ENCODE peak calls at places on chromosomes 12 and 14, in four cellular contexts. S is A549, O is adrenal gland, U is cardiac muscle cell. B is an unnamed sample.

GRCh38 chr12:90257927-90258624 is 549.4 kb upstream of the ATP2B1 start:
- DNase-seq in S (no peak), U (no peak), O (no peak), B (no peak)

GRCh38 chr12:123734268-123734667 is 22.1 kb downstream of the ATP6V0A2 start:
- DNase-seq in O (no peak), U (no peak), S (no peak), B (no peak)

GRCh38 chr12:52874573-52875435 is 26.0 kb upstream of the KRT78 start:
- DNase-seq in O (no peak), S (no peak), U (no peak), B (no peak)

GRCh38 chr14:101134851-101135486 is 231.4 kb upstream of the RTL1 start:
- DNase-seq in U (no peak), O (no peak), S (no peak), B (no peak)

GRCh38 chr14:38290601-38291190 is 34.8 kb upstream of the CLEC14A start:
- DNase-seq in S (no peak), O (no peak), U (peak), B (peak)

GRCh38 chr12:89306827-89307498 is 45.3 kb downstream of the DUSP6 start:
- DNase-seq in U (no peak), S (no peak), O (no peak), B (no peak)

GRCh38 chr12:43964966-43965365 is 129.1 kb downstream of the TMEM117 start:
- DNase-seq in S (peak), O (no peak), U (peak), B (peak)

GRCh38 chr12:127888948-127889347 is 378.0 kb upstream of the TMEM132C start:
- DNase-seq in O (peak), S (no peak), U (no peak), B (no peak)

GRCh38 chr12:115229517-115229916 is 545.5 kb upstream of the TBX3 start:
- DNase-seq in U (no peak), S (no peak), O (no peak), B (no peak)

GRCh38 chr14:100694579-100695422 is 31.9 kb upstream of the DLK1 start:
- DNase-seq in O (peak), U (no peak), S (no peak), B (no peak)

GRCh38 chr12:94875525-94875924 is 128.0 kb downstream of the NDUFA12 start:
- DNase-seq in U (peak), S (peak), O (no peak), B (peak)

GRCh38 chr12:27427824-27428223 is 18.7 kb upstream of the SMCO2 start:
- DNase-seq in S (no peak), U (no peak), O (no peak), B (no peak)

GRCh38 chr12:94676011-94676709 is 25.8 kb upstream of the TMCC3 start:
- DNase-seq in S (no peak), O (peak), U (peak), B (no peak)

GRCh38 chr14:70585221-70585620 is 15.2 kb downstream of the MED6 start:
- DNase-seq in S (peak), O (no peak), U (peak), B (no peak)

GRCh38 chr12:46752396-46752795 is 73.4 kb downstream of the SLC38A4 start:
- DNase-seq in S (no peak), U (no peak), O (no peak), B (no peak)

GRCh38 chr12:65891219-65891618 is 66.9 kb downstream of the HMGA2 start:
- DNase-seq in S (no peak), O (no peak), U (no peak), B (peak)
- H3K4me3 ChIP-seq in S (no peak), O (no peak), U (no peak), B (no peak)

DNA sequence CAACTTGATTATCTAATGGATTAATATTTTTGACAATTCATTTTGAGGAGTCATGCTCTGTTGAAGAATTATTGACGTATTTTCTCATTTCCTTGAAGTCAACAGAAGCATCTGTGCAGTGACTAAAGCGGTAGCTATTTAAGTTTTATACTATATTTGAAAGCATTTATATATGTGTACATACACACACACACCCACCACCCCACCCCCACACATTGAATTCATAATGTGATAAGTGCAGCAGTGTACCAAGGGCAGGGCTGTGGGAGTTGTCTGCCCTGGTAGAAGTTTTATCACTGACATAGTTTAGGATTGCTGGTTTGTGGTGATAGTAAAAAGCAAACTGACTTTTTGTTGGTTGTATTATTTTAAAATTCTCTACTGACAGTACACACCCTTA is 39.1 kb downstream of the GAS2L3 start:
- DNase-seq in U (no peak), O (no peak), S (no peak), B (no peak)
- H3K4me3 ChIP-seq in U (no peak), O (no peak), S (no peak), B (no peak)

DNA sequence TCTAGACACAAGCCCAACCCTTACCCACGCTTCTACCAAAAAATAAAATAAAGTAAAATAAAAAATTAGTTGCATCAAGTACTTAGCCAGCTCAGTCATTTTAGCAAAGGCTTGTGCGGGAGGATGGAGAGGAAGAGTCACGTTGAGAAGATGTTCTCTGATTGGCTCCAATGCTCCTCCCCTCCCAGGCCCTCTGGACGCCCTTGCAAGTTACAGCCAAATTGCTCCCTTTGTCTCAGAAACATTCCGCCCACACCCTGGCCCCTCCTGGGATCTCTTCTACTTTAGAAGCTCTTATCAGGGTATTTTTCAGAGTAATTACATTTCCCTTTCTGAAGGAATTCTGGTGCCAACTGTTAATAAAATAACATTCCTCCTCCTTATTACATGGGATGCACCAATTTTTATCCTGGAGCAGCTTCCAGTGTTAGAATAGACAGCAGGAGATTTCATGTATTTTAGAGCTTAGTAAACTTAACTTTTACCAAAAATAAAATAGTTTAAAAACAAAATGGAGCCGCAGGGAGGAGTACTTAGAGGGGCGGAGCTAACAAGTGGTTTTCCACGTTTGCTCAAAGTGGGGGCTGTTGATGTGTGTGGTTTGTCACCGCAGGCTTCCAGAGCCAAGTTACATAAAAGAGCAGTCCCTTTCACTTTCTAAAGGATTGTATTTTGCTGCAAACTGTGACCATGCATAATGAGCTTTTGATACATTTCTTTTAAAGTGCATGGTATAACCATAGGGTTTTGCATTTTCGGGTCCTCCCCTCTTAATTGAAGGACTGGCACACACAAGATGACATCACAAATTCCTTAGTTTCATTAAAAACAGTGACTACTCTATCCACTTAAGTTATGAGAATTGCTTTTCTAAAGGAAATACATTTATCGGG is 71.7 kb upstream of the RAP1B start:
- DNase-seq in O (peak), S (no peak), U (peak), B (peak)
- H3K4me3 ChIP-seq in O (peak), S (no peak), U (no peak), B (no peak)

GRCh38 chr12:131829351-131829794 is 1.2 kb downstream of the MMP17 start:
- DNase-seq in S (peak), U (peak), O (no peak), B (no peak)
- H3K4me3 ChIP-seq in S (peak), U (peak), O (peak), B (peak)

GRCh38 chr14:105026789-105027563 is 6.1 kb upstream of the CDCA4 start:
- DNase-seq in U (no peak), S (peak), O (no peak), B (peak)
- H3K4me3 ChIP-seq in U (no peak), S (no peak), O (no peak), B (no peak)

GRCh38 chr12:11631288-11631687 is 18.2 kb upstream of the ETV6 start:
- DNase-seq in O (no peak), U (no peak), S (no peak), B (no peak)

GRCh38 chr12:11633968-11634367 is 15.5 kb upstream of the ETV6 start:
- DNase-seq in U (no peak), O (no peak), S (no peak), B (peak)

GRCh38 chr12:11638271-11638916 is 11.1 kb upstream of the ETV6 start:
- DNase-seq in U (no peak), O (no peak), S (no peak), B (no peak)

GRCh38 chr12:11639463-11639862 is 10.0 kb upstream of the ETV6 start:
- DNase-seq in O (no peak), S (no peak), U (no peak), B (no peak)

GRCh38 chr12:11635341-11635740 is 14.1 kb upstream of the ETV6 start:
- DNase-seq in U (no peak), O (no peak), S (no peak), B (no peak)
- H3K4me3 ChIP-seq in U (no peak), O (no peak), S (no peak), B (no peak)

GRCh38 chr12:102939059-102939458 is 18.4 kb upstream of the ASCL1 start:
- DNase-seq in S (no peak), U (no peak), O (no peak), B (no peak)
- H3K4me3 ChIP-seq in S (no peak), U (no peak), O (no peak), B (no peak)

DNA sequence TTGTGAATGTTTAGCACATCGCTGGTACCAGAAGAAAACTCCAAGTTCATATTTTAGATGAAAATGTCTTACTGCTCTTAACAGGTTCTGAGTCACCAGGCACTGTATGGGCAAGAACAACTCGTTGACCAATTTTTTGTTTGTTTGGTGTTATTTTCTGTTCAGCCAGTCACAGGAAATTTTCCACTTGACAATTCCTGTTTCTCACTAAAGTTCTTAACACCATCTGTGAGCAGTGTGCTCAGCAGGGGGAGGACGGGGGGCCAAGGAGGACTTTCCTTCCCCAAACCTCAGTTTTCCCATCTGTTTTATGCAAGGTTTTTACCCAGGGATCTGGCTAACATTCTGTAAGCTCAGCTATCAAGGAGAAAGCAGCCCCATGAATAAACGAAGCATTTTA is 3.0 kb downstream of the NUAK1 start:
- DNase-seq in S (peak), O (no peak), U (peak), B (no peak)
- H3K4me3 ChIP-seq in S (peak), O (peak), U (no peak), B (peak)

GRCh38 chr12:54437243-54437642 is 18.2 kb upstream of the ITGA5 start:
- DNase-seq in S (no peak), U (no peak), O (no peak), B (no peak)

GRCh38 chr12:54430471-54431075 is 11.5 kb upstream of the ITGA5 start:
- DNase-seq in S (no peak), O (no peak), U (no peak), B (peak)

GRCh38 chr12:54431911-54432814 is 13.1 kb upstream of the ITGA5 start:
- DNase-seq in S (peak), O (peak), U (peak), B (peak)

GRCh38 chr12:54429014-54429471 is 10.0 kb upstream of the ITGA5 start:
- DNase-seq in U (no peak), S (no peak), O (no peak), B (no peak)

DNA sequence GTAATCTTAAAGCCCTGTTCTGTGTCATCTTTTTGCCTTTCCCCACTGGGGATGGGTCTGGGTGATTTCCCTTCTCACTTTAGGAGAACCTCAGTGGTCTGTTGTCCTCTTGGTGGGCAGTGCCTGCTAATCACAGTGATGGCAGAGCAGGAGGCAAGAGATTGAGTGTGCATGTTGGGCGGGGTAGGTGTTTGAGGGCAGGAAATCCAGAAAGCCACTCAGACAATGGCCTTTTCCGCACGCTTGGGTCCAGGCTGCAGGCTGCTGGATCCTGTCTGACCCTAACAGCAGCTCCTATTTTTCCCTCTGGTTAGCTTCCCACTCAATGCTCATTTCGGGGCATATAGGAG is 13.7 kb upstream of the ITGA5 start:
- DNase-seq in O (no peak), U (no peak), S (no peak), B (no peak)
- H3K4me3 ChIP-seq in O (no peak), U (no peak), S (no peak), B (no peak)

B was measured in astrocyte of the spinal cord.